ENCODE peak calls at places on chromosomes 3 and 15, in five cellular contexts. One of them, this sample, is unnamed.

GRCh38 chr3:99625643-99626414 is 12.6 kb upstream of the COL8A1 start:
- DNase-seq in NCI-H460: no peak
- DNase-seq in mucosa of descending colon: no peak
- DNase-seq in A549: no peak
- DNase-seq in GM23248: peak; percentile 62
- DNase-seq in this sample: no peak

GRCh38 chr3:112395166-112395894 is 62.4 kb downstream of the CD200 start:
- DNase-seq in A549: no peak
- DNase-seq in mucosa of descending colon: no peak
- DNase-seq in GM23248: no peak
- DNase-seq in NCI-H460: no peak
- DNase-seq in this sample: no peak

GRCh38 chr3:136792931-136793330 is 26.0 kb upstream of the SLC35G2 start:
- DNase-seq in NCI-H460: no peak
- DNase-seq in mucosa of descending colon: no peak
- DNase-seq in A549: no peak
- DNase-seq in GM23248: no peak
- DNase-seq in this sample: no peak

GRCh38 chr15:66865622-66866611 is 163.9 kb downstream of the SMAD6 start:
- DNase-seq in GM23248: no peak
- DNase-seq in A549: no peak
- DNase-seq in mucosa of descending colon: no peak
- DNase-seq in NCI-H460: no peak
- DNase-seq in this sample: peak; percentile 32

GRCh38 chr3:87987952-87988351 is 70.9 kb downstream of the CGGBP1 start:
- DNase-seq in A549: no peak
- DNase-seq in NCI-H460: peak; percentile 2
- DNase-seq in mucosa of descending colon: no peak
- DNase-seq in GM23248: peak; percentile 17
- DNase-seq in this sample: no peak

GRCh38 chr3:79086514-79086913 is 681.3 kb downstream of the ROBO1 start:
- DNase-seq in GM23248: peak; percentile 68
- DNase-seq in A549: peak; percentile 21
- DNase-seq in mucosa of descending colon: no peak
- DNase-seq in NCI-H460: peak; percentile 25
- DNase-seq in this sample: no peak

GRCh38 chr3:52731590-52731989 is 25.7 kb downstream of the SPCS1 start:
- DNase-seq in mucosa of descending colon: no peak
- DNase-seq in GM23248: no peak
- DNase-seq in NCI-H460: no peak
- DNase-seq in A549: no peak
- DNase-seq in this sample: no peak

GRCh38 chr3:73552700-73553099 is 72.0 kb downstream of the PDZRN3 start:
- DNase-seq in GM23248: peak; percentile 68
- DNase-seq in mucosa of descending colon: no peak
- DNase-seq in NCI-H460: no peak
- DNase-seq in A549: no peak
- DNase-seq in this sample: no peak

GRCh38 chr3:122247087-122247824 is 63.8 kb downstream of the CASR start:
- DNase-seq in NCI-H460: no peak
- DNase-seq in A549: no peak
- DNase-seq in mucosa of descending colon: no peak
- DNase-seq in GM23248: no peak
- DNase-seq in this sample: no peak

GRCh38 chr15:39195988-39196486 is 384.8 kb upstream of the THBS1 start:
- DNase-seq in A549: peak; percentile 43
- DNase-seq in GM23248: peak; percentile 94
- DNase-seq in mucosa of descending colon: no peak
- DNase-seq in NCI-H460: no peak
- DNase-seq in this sample: no peak

This sample was measured in esophagus squamous epithelium.